ENCODE peak calls at places on chromosomes 6 and 20, in nine cellular contexts. One of them, this sample, is unnamed.
A peak's percentile ranks its signal among the peaks of the same experiment; 100 is the strongest.

GRCh38 chr6:165820934-165821333 is 157.9 kb upstream of the PDE10A start:
- DNase-seq in NCI-H1105 treated with DMSO at 0.1 percent for 48 hours: no peak
- DNase-seq in stimulated activated CD4-positive, alpha-beta T cell treated with anti-CD3 and anti-CD28 coated beads, TNF-alpha, amount 100 ng/mL, for 4 hours: no peak
- DNase-seq in CD8-positive, alpha-beta memory T cell: no peak
- DNase-seq in left kidney: no peak
- DNase-seq in effector CD4-positive, alpha-beta T cell: no peak
- DNase-seq in upper lobe of right lung: no peak
- DNase-seq in pons: no peak
- DNase-seq in stimulated activated naive CD8-positive, alpha-beta T cell treated with anti-CD3 and anti-CD28 coated beads, Interleukin-15, amount 100 ng/mL, for 72 hours: no peak
- DNase-seq in this sample: no peak

GRCh38 chr6:7819641-7820040 is 90.9 kb downstream of the TXNDC5 start:
- DNase-seq in effector CD4-positive, alpha-beta T cell: no peak
- DNase-seq in left kidney: no peak
- DNase-seq in stimulated activated naive CD8-positive, alpha-beta T cell treated with anti-CD3 and anti-CD28 coated beads, Interleukin-15, amount 100 ng/mL, for 72 hours: no peak
- DNase-seq in upper lobe of right lung: no peak
- DNase-seq in stimulated activated CD4-positive, alpha-beta T cell treated with anti-CD3 and anti-CD28 coated beads, TNF-alpha, amount 100 ng/mL, for 4 hours: no peak
- DNase-seq in CD8-positive, alpha-beta memory T cell: no peak
- DNase-seq in pons: no peak
- DNase-seq in NCI-H1105 treated with DMSO at 0.1 percent for 48 hours: no peak
- DNase-seq in this sample: no peak

GRCh38 chr6:10375391-10375969 is 39.4 kb downstream of the TFAP2A start:
- DNase-seq in left kidney: no peak
- DNase-seq in CD8-positive, alpha-beta memory T cell: no peak
- DNase-seq in upper lobe of right lung: no peak
- DNase-seq in stimulated activated CD4-positive, alpha-beta T cell treated with anti-CD3 and anti-CD28 coated beads, TNF-alpha, amount 100 ng/mL, for 4 hours: no peak
- DNase-seq in pons: no peak
- DNase-seq in stimulated activated naive CD8-positive, alpha-beta T cell treated with anti-CD3 and anti-CD28 coated beads, Interleukin-15, amount 100 ng/mL, for 72 hours: no peak
- DNase-seq in NCI-H1105 treated with DMSO at 0.1 percent for 48 hours: no peak
- DNase-seq in effector CD4-positive, alpha-beta T cell: no peak
- DNase-seq in this sample: no peak

GRCh38 chr6:168080397-168081077 is 1.5 kb upstream of the FRMD1 start:
- DNase-seq in left kidney: no peak
- DNase-seq in effector CD4-positive, alpha-beta T cell: no peak
- DNase-seq in upper lobe of right lung: no peak
- DNase-seq in CD8-positive, alpha-beta memory T cell: no peak
- DNase-seq in pons: no peak
- DNase-seq in stimulated activated naive CD8-positive, alpha-beta T cell treated with anti-CD3 and anti-CD28 coated beads, Interleukin-15, amount 100 ng/mL, for 72 hours: no peak
- DNase-seq in stimulated activated CD4-positive, alpha-beta T cell treated with anti-CD3 and anti-CD28 coated beads, TNF-alpha, amount 100 ng/mL, for 4 hours: no peak
- DNase-seq in NCI-H1105 treated with DMSO at 0.1 percent for 48 hours: no peak
- DNase-seq in this sample: no peak

GRCh38 chr6:2749972-2750600 is 636 bp downstream of the MYLK4 start:
- DNase-seq in upper lobe of right lung: no peak
- DNase-seq in pons: peak; percentile 85
- DNase-seq in stimulated activated CD4-positive, alpha-beta T cell treated with anti-CD3 and anti-CD28 coated beads, TNF-alpha, amount 100 ng/mL, for 4 hours: peak; percentile 44
- DNase-seq in NCI-H1105 treated with DMSO at 0.1 percent for 48 hours: peak; percentile 57
- DNase-seq in left kidney: peak; percentile 79
- DNase-seq in stimulated activated naive CD8-positive, alpha-beta T cell treated with anti-CD3 and anti-CD28 coated beads, Interleukin-15, amount 100 ng/mL, for 72 hours: peak; percentile 55
- DNase-seq in CD8-positive, alpha-beta memory T cell: peak; percentile 51
- DNase-seq in effector CD4-positive, alpha-beta T cell: peak; percentile 53
- DNase-seq in this sample: peak; percentile 6

GRCh38 chr20:64156136-64156885 is 7.9 kb upstream of the MYT1 start:
- DNase-seq in stimulated activated naive CD8-positive, alpha-beta T cell treated with anti-CD3 and anti-CD28 coated beads, Interleukin-15, amount 100 ng/mL, for 72 hours: no peak
- DNase-seq in NCI-H1105 treated with DMSO at 0.1 percent for 48 hours: no peak
- DNase-seq in effector CD4-positive, alpha-beta T cell: no peak
- DNase-seq in CD8-positive, alpha-beta memory T cell: no peak
- DNase-seq in pons: no peak
- DNase-seq in stimulated activated CD4-positive, alpha-beta T cell treated with anti-CD3 and anti-CD28 coated beads, TNF-alpha, amount 100 ng/mL, for 4 hours: no peak
- DNase-seq in upper lobe of right lung: no peak
- DNase-seq in left kidney: peak; percentile 38
- DNase-seq in this sample: no peak

GRCh38 chr20:41149679-41150131 is 12.4 kb downstream of the PLCG1 start:
- DNase-seq in effector CD4-positive, alpha-beta T cell: no peak
- DNase-seq in left kidney: no peak
- DNase-seq in NCI-H1105 treated with DMSO at 0.1 percent for 48 hours: no peak
- DNase-seq in upper lobe of right lung: no peak
- DNase-seq in CD8-positive, alpha-beta memory T cell: no peak
- DNase-seq in stimulated activated CD4-positive, alpha-beta T cell treated with anti-CD3 and anti-CD28 coated beads, TNF-alpha, amount 100 ng/mL, for 4 hours: no peak
- DNase-seq in stimulated activated naive CD8-positive, alpha-beta T cell treated with anti-CD3 and anti-CD28 coated beads, Interleukin-15, amount 100 ng/mL, for 72 hours: no peak
- DNase-seq in pons: no peak
- DNase-seq in this sample: no peak

GRCh38 chr20:21505161-21505809 is 8.6 kb downstream of the NKX2-2 start:
- DNase-seq in CD8-positive, alpha-beta memory T cell: peak; percentile 58
- DNase-seq in left kidney: peak; percentile 80
- DNase-seq in effector CD4-positive, alpha-beta T cell: peak; percentile 73
- DNase-seq in NCI-H1105 treated with DMSO at 0.1 percent for 48 hours: no peak
- DNase-seq in stimulated activated CD4-positive, alpha-beta T cell treated with anti-CD3 and anti-CD28 coated beads, TNF-alpha, amount 100 ng/mL, for 4 hours: peak; percentile 71
- DNase-seq in stimulated activated naive CD8-positive, alpha-beta T cell treated with anti-CD3 and anti-CD28 coated beads, Interleukin-15, amount 100 ng/mL, for 72 hours: peak; percentile 85
- DNase-seq in pons: peak; percentile 56
- DNase-seq in upper lobe of right lung: peak; percentile 87
- DNase-seq in this sample: no peak

GRCh38 chr6:117958536-117958935 is 51.5 kb downstream of the SLC35F1 start:
- DNase-seq in stimulated activated naive CD8-positive, alpha-beta T cell treated with anti-CD3 and anti-CD28 coated beads, Interleukin-15, amount 100 ng/mL, for 72 hours: no peak
- DNase-seq in effector CD4-positive, alpha-beta T cell: no peak
- DNase-seq in pons: no peak
- DNase-seq in CD8-positive, alpha-beta memory T cell: no peak
- DNase-seq in left kidney: no peak
- DNase-seq in NCI-H1105 treated with DMSO at 0.1 percent for 48 hours: no peak
- DNase-seq in upper lobe of right lung: no peak
- DNase-seq in stimulated activated CD4-positive, alpha-beta T cell treated with anti-CD3 and anti-CD28 coated beads, TNF-alpha, amount 100 ng/mL, for 4 hours: no peak
- DNase-seq in this sample: no peak

GRCh38 chr6:167949121-167949684 is 48.3 kb upstream of the KIF25 start:
- DNase-seq in left kidney: no peak
- DNase-seq in stimulated activated CD4-positive, alpha-beta T cell treated with anti-CD3 and anti-CD28 coated beads, TNF-alpha, amount 100 ng/mL, for 4 hours: no peak
- DNase-seq in CD8-positive, alpha-beta memory T cell: no peak
- DNase-seq in stimulated activated naive CD8-positive, alpha-beta T cell treated with anti-CD3 and anti-CD28 coated beads, Interleukin-15, amount 100 ng/mL, for 72 hours: no peak
- DNase-seq in effector CD4-positive, alpha-beta T cell: no peak
- DNase-seq in upper lobe of right lung: no peak
- DNase-seq in pons: no peak
- DNase-seq in NCI-H1105 treated with DMSO at 0.1 percent for 48 hours: no peak
- DNase-seq in this sample: no peak

GRCh38 chr6:35368038-35368887 is 25.9 kb downstream of the PPARD start:
- DNase-seq in effector CD4-positive, alpha-beta T cell: no peak
- DNase-seq in left kidney: no peak
- DNase-seq in pons: no peak
- DNase-seq in stimulated activated CD4-positive, alpha-beta T cell treated with anti-CD3 and anti-CD28 coated beads, TNF-alpha, amount 100 ng/mL, for 4 hours: no peak
- DNase-seq in stimulated activated naive CD8-positive, alpha-beta T cell treated with anti-CD3 and anti-CD28 coated beads, Interleukin-15, amount 100 ng/mL, for 72 hours: peak; percentile 20
- DNase-seq in NCI-H1105 treated with DMSO at 0.1 percent for 48 hours: no peak
- DNase-seq in CD8-positive, alpha-beta memory T cell: no peak
- DNase-seq in upper lobe of right lung: no peak
- DNase-seq in this sample: no peak

GRCh38 chr6:56959938-56960337 is 5.0 kb downstream of the BEND6 start:
- DNase-seq in CD8-positive, alpha-beta memory T cell: no peak
- DNase-seq in stimulated activated CD4-positive, alpha-beta T cell treated with anti-CD3 and anti-CD28 coated beads, TNF-alpha, amount 100 ng/mL, for 4 hours: no peak
- DNase-seq in effector CD4-positive, alpha-beta T cell: no peak
- DNase-seq in upper lobe of right lung: no peak
- DNase-seq in NCI-H1105 treated with DMSO at 0.1 percent for 48 hours: no peak
- DNase-seq in left kidney: no peak
- DNase-seq in pons: no peak
- DNase-seq in stimulated activated naive CD8-positive, alpha-beta T cell treated with anti-CD3 and anti-CD28 coated beads, Interleukin-15, amount 100 ng/mL, for 72 hours: no peak
- DNase-seq in this sample: no peak